ENCODE peak calls at places on chromosome 7, in ten cellular contexts. One of them, this sample, is unnamed.
A peak's percentile ranks its signal among the peaks of the same experiment; 100 is the strongest.

GRCh38 chr7:127158659-127159058 is 94.1 kb downstream of the GRM8 start:
- DNase-seq in sigmoid colon: no peak
- DNase-seq in activated CD4-positive, CD25-positive, alpha-beta regulatory T cell: no peak
- DNase-seq in T-helper 2 cell: no peak
- DNase-seq in H7: peak; percentile 5
- DNase-seq in type B pancreatic cell: no peak
- DNase-seq in glutamatergic neuron: no peak
- DNase-seq in stimulated activated CD4-positive, alpha-beta T cell treated with anti-CD3 and anti-CD28 coated beads, Interleukin-15, amount 100 ng/mL, for 24 hours: no peak
- DNase-seq in HL-60: no peak
- DNase-seq in KBM-7: peak; percentile 29
- DNase-seq in this sample: peak; percentile 61

GRCh38 chr7:126394406-126394805 is 858.3 kb downstream of the GRM8 start:
- DNase-seq in activated CD4-positive, CD25-positive, alpha-beta regulatory T cell: no peak
- DNase-seq in HL-60: no peak
- DNase-seq in KBM-7: no peak
- DNase-seq in glutamatergic neuron: no peak
- DNase-seq in stimulated activated CD4-positive, alpha-beta T cell treated with anti-CD3 and anti-CD28 coated beads, Interleukin-15, amount 100 ng/mL, for 24 hours: no peak
- DNase-seq in T-helper 2 cell: no peak
- DNase-seq in type B pancreatic cell: no peak
- DNase-seq in H7: no peak
- DNase-seq in sigmoid colon: no peak
- DNase-seq in this sample: no peak

GRCh38 chr7:101927389-101928306 is 110.2 kb downstream of the CUX1 start:
- DNase-seq in KBM-7: peak; percentile 20
- DNase-seq in type B pancreatic cell: no peak
- DNase-seq in HL-60: no peak
- DNase-seq in H7: peak; percentile 61
- DNase-seq in T-helper 2 cell: no peak
- DNase-seq in activated CD4-positive, CD25-positive, alpha-beta regulatory T cell: no peak
- DNase-seq in stimulated activated CD4-positive, alpha-beta T cell treated with anti-CD3 and anti-CD28 coated beads, Interleukin-15, amount 100 ng/mL, for 24 hours: no peak
- DNase-seq in sigmoid colon: peak; percentile 63
- DNase-seq in glutamatergic neuron: no peak
- DNase-seq in this sample: no peak

GRCh38 chr7:100372256-100372655 is 1.0 kb upstream of the PILRA start:
- DNase-seq in sigmoid colon: no peak
- DNase-seq in T-helper 2 cell: no peak
- DNase-seq in type B pancreatic cell: no peak
- DNase-seq in H7: no peak
- DNase-seq in stimulated activated CD4-positive, alpha-beta T cell treated with anti-CD3 and anti-CD28 coated beads, Interleukin-15, amount 100 ng/mL, for 24 hours: no peak
- DNase-seq in KBM-7: peak; percentile 60
- DNase-seq in HL-60: peak; percentile 91
- DNase-seq in glutamatergic neuron: no peak
- DNase-seq in activated CD4-positive, CD25-positive, alpha-beta regulatory T cell: no peak
- DNase-seq in this sample: peak; percentile 47

GRCh38 chr7:110539216-110539615 is 551.7 kb upstream of the LRRN3 start:
- DNase-seq in activated CD4-positive, CD25-positive, alpha-beta regulatory T cell: no peak
- DNase-seq in HL-60: no peak
- DNase-seq in type B pancreatic cell: no peak
- DNase-seq in KBM-7: no peak
- DNase-seq in sigmoid colon: no peak
- DNase-seq in glutamatergic neuron: no peak
- DNase-seq in stimulated activated CD4-positive, alpha-beta T cell treated with anti-CD3 and anti-CD28 coated beads, Interleukin-15, amount 100 ng/mL, for 24 hours: no peak
- DNase-seq in T-helper 2 cell: no peak
- DNase-seq in H7: no peak
- DNase-seq in this sample: no peak

GRCh38 chr7:40726559-40726958 is 591.8 kb downstream of the SUGCT start:
- DNase-seq in sigmoid colon: no peak
- DNase-seq in glutamatergic neuron: no peak
- DNase-seq in T-helper 2 cell: no peak
- DNase-seq in H7: peak; percentile 7
- DNase-seq in HL-60: no peak
- DNase-seq in activated CD4-positive, CD25-positive, alpha-beta regulatory T cell: no peak
- DNase-seq in KBM-7: no peak
- DNase-seq in stimulated activated CD4-positive, alpha-beta T cell treated with anti-CD3 and anti-CD28 coated beads, Interleukin-15, amount 100 ng/mL, for 24 hours: no peak
- DNase-seq in type B pancreatic cell: no peak
- DNase-seq in this sample: no peak

GRCh38 chr7:101943889-101944605 is 126.6 kb downstream of the CUX1 start:
- DNase-seq in HL-60: no peak
- DNase-seq in stimulated activated CD4-positive, alpha-beta T cell treated with anti-CD3 and anti-CD28 coated beads, Interleukin-15, amount 100 ng/mL, for 24 hours: no peak
- DNase-seq in activated CD4-positive, CD25-positive, alpha-beta regulatory T cell: no peak
- DNase-seq in glutamatergic neuron: no peak
- DNase-seq in sigmoid colon: peak; percentile 78
- DNase-seq in H7: no peak
- DNase-seq in T-helper 2 cell: no peak
- DNase-seq in KBM-7: no peak
- DNase-seq in type B pancreatic cell: no peak
- DNase-seq in this sample: no peak

GRCh38 chr7:83468251-83468739 is 180.6 kb downstream of the SEMA3E start:
- DNase-seq in sigmoid colon: peak; percentile 68
- DNase-seq in type B pancreatic cell: no peak
- DNase-seq in H7: no peak
- DNase-seq in HL-60: peak; percentile 68
- DNase-seq in activated CD4-positive, CD25-positive, alpha-beta regulatory T cell: no peak
- DNase-seq in T-helper 2 cell: no peak
- DNase-seq in KBM-7: peak; percentile 70
- DNase-seq in stimulated activated CD4-positive, alpha-beta T cell treated with anti-CD3 and anti-CD28 coated beads, Interleukin-15, amount 100 ng/mL, for 24 hours: peak; percentile 4
- DNase-seq in glutamatergic neuron: peak; percentile 37
- DNase-seq in this sample: peak; percentile 95

GRCh38 chr7:5232874-5233273 is 42.8 kb downstream of the WIPI2 start:
- DNase-seq in KBM-7: no peak
- DNase-seq in type B pancreatic cell: no peak
- DNase-seq in HL-60: no peak
- DNase-seq in sigmoid colon: no peak
- DNase-seq in T-helper 2 cell: no peak
- DNase-seq in activated CD4-positive, CD25-positive, alpha-beta regulatory T cell: no peak
- DNase-seq in stimulated activated CD4-positive, alpha-beta T cell treated with anti-CD3 and anti-CD28 coated beads, Interleukin-15, amount 100 ng/mL, for 24 hours: no peak
- DNase-seq in H7: peak; percentile 70
- DNase-seq in glutamatergic neuron: no peak
- DNase-seq in this sample: no peak

This sample was measured in mesendoderm.